ENCODE peak calls at places on chromosomes 11 and 22, in four cellular contexts. One of them, this sample, is unnamed.
A peak's percentile ranks its signal among the peaks of the same experiment; 100 is the strongest.

GRCh38 chr22:40241200-40241763 is 63.6 kb downstream of the TNRC6B start:
- DNase-seq in coronary artery: no peak
- DNase-seq in lower leg skin: no peak
- DNase-seq in HFFc6: no peak
- DNase-seq in this sample: no peak

GRCh38 chr11:47617417-47617809 is 23.2 kb upstream of the C1QTNF4 start:
- DNase-seq in coronary artery: no peak
- DNase-seq in lower leg skin: no peak
- DNase-seq in HFFc6: peak; percentile 37
- DNase-seq in this sample: no peak

GRCh38 chr11:74870485-74870884 is 78.4 kb downstream of the XRRA1 start:
- DNase-seq in coronary artery: no peak
- DNase-seq in lower leg skin: no peak
- DNase-seq in HFFc6: peak; percentile 57
- DNase-seq in this sample: no peak

GRCh38 chr11:120130176-120130980 is 7.5 kb downstream of the TRIM29 start:
- DNase-seq in coronary artery: peak; percentile 58
- DNase-seq in lower leg skin: no peak
- DNase-seq in HFFc6: no peak
- DNase-seq in this sample: peak; percentile 2

GRCh38 chr11:2787816-2788750 is 88.3 kb upstream of the KCNQ1OT1 start:
- DNase-seq in coronary artery: peak; percentile 60
- DNase-seq in lower leg skin: no peak
- DNase-seq in HFFc6: no peak
- DNase-seq in this sample: peak; percentile 13

GRCh38 chr11:95522871-95523270 is 266.7 kb downstream of the FAM76B start:
- DNase-seq in coronary artery: no peak
- DNase-seq in lower leg skin: peak; percentile 40
- DNase-seq in HFFc6: no peak
- DNase-seq in this sample: no peak

GRCh38 chr22:39545310-39546063 is 12.9 kb upstream of the RPS19BP1 start:
- DNase-seq in coronary artery: no peak
- DNase-seq in lower leg skin: no peak
- DNase-seq in HFFc6: no peak
- DNase-seq in this sample: no peak

GRCh38 chr11:104772806-104773241 is 125.4 kb downstream of the CASP12 start:
- DNase-seq in coronary artery: no peak
- DNase-seq in lower leg skin: peak; percentile 43
- DNase-seq in HFFc6: peak; percentile 47
- DNase-seq in this sample: no peak

GRCh38 chr11:86798988-86799387 is 1.4 kb upstream of the PRSS23 start:
- DNase-seq in coronary artery: no peak
- DNase-seq in lower leg skin: no peak
- DNase-seq in HFFc6: peak; percentile 70
- DNase-seq in this sample: no peak

GRCh38 chr22:21816787-21817496 is 50.5 kb downstream of the MAPK1 start:
- DNase-seq in coronary artery: no peak
- DNase-seq in lower leg skin: no peak
- DNase-seq in HFFc6: peak; percentile 94
- DNase-seq in this sample: no peak

GRCh38 chr11:122979815-122980656 is 1.6 kb downstream of the BSX start:
- DNase-seq in coronary artery: no peak
- DNase-seq in lower leg skin: no peak
- DNase-seq in HFFc6: no peak
- DNase-seq in this sample: peak; percentile 28

GRCh38 chr11:122791411-122791810 is 46.9 kb upstream of the CRTAM start:
- DNase-seq in coronary artery: peak; percentile 17
- DNase-seq in lower leg skin: no peak
- DNase-seq in HFFc6: no peak
- DNase-seq in this sample: no peak

GRCh38 chr11:33376331-33377099 is 119.3 kb downstream of the HIPK3 start:
- DNase-seq in coronary artery: no peak
- DNase-seq in lower leg skin: no peak
- DNase-seq in HFFc6: no peak
- DNase-seq in this sample: peak; percentile 52

DNA sequence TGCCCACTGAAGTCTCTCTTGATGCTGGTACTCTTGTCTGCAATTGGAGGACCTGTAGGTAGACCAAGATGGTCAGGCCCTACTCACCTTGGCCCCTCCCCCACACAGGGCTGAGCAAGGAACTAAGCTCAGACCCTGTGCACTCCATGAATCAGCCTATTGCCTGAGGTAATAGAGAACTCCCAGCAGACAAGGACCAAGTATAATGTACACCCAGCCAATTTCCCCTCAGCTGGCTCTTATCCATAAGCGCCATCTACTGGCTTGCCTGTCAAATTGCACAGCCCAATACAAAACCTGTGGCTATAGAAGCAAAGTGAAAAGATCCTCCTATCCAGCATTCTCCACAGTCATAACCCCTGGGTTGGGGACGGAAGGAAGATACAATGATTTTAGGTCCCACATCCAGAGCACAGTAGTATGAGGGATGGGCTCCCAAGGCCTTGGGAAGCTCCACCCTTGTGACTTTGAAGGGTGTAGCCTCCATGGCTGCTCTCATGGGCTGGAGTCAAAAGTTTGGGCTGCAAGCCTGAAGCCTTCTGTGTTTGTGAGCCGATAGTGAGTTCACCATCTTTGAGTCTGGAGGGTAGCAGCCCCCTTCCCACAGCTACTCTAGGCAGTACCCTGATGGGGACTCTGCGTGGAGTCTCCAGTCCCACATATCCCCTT is 56.0 kb downstream of the GLYATL2 start:
- DNase-seq in coronary artery: no peak
- DNase-seq in lower leg skin: no peak
- DNase-seq in HFFc6: peak; percentile 73
- DNase-seq in this sample: peak; percentile 24
- TF ChIP-seq CTCF in coronary artery: no peak
- TF ChIP-seq CTCF in lower leg skin: no peak
- TF ChIP-seq CTCF in HFFc6: peak; percentile 86
- TF ChIP-seq CTCF in this sample: peak; percentile 75

DNA sequence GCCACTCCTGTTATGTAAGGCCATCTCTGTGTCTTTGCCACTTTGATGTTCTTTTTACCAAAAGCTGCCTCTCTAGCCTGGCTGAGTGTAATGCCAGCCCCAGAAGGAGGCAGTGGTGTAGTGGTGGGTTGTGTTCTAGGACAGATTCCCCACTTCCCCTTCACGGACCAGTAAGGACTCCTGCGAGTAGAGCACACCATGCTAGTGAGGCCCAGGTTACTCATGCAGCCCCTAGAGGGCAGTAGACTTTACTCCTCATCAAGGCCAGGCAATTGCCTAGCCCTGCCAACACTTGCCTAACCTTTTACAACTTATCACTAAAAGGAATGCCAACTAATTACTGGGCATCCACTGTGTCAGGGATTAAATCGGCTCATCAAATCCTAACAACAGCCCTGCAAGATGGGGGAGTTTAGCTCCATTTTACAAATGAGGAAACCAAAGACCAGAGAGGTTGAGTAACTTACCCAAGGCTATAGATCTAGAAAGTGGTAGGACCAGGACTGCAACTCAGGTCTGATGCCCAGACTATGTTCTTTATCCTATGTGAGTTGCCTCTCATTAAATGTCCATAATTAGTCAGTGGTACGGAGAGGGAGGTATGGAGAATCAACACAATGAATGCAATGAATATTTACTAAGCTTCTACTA is 75.3 kb downstream of the APIP start:
- DNase-seq in coronary artery: no peak
- DNase-seq in lower leg skin: no peak
- DNase-seq in HFFc6: no peak
- DNase-seq in this sample: no peak
- TF ChIP-seq CTCF in coronary artery: no peak
- TF ChIP-seq CTCF in lower leg skin: no peak
- TF ChIP-seq CTCF in HFFc6: peak; percentile 76
- TF ChIP-seq CTCF in this sample: peak; percentile 38

DNA sequence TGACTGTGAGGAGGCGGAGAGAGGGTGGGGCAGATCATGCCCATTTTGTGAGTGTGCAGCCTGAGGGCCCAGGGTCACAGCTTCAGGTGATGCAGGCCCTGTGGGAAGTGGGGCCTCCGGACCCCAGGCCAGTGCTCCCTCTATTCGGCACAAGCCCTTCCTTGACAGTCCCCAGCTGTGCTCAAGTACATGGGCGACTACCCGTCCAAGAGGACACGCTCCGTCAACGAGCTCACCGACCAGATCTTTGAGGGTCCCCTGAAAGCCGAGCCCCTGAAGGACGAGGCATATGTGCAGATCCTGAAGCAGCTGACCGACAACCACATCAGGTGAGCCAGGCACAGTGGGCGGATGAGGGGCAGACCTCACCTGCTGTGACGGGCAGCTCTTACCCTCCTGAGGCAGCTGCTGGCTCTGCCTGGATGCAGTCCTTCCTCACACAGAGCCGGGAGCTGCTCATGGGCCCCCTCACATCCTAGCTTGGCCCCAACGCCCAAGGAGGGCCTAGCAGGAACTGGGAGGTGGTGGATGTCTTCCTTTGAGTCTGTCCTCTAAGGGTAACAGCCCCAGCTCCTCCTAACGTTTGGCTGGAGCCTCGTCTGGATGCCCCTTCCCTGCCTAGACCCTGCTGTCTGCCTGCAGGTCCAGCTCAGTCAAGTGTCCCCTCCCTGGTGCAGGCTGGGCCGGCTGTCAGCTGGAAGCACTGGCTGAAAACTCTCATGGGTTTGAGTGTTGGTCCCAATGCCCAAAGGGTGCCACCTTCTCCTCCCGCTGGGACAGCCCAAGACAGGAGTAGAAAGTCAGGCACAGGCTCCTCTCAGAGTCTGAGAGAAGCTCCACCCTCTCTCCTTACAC is 76.1 kb downstream of the MYO7A start:
- DNase-seq in coronary artery: no peak
- DNase-seq in lower leg skin: no peak
- DNase-seq in HFFc6: no peak
- DNase-seq in this sample: peak; percentile 11
- TF ChIP-seq CTCF in coronary artery: no peak
- TF ChIP-seq CTCF in lower leg skin: no peak
- TF ChIP-seq CTCF in HFFc6: no peak
- TF ChIP-seq CTCF in this sample: no peak

DNA sequence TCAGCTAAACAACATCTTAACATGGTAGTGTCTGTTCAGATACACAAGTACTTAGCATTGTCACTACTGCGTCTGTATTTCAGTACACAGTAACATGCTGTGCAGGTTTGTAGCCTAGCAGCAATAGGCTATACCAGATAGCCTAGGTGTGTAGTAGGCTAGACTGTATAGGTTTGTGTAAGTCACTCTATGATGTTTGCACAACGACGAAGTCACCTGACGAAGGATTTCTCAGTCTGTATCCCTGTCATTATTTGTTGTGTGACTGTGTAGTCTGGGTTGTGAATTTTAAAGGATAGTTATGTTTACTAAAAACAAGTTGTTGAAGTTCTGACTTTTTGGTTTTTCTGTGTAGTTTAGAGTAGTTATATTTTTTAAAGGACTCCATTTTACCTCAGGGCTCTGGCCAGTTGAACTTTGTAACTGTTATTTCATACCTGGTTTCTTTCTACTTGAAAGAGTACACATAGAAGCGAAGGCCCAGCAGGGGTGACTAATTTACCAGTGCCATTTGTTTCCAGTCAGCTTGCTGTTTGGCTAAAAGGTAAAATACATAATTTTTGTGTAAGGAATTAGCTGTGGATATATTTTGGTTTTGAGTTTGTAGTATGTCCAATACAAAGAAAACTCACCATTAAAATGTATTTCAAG is 72.3 kb downstream of the PPP6R3 start:
- DNase-seq in coronary artery: no peak
- DNase-seq in lower leg skin: no peak
- DNase-seq in HFFc6: no peak
- DNase-seq in this sample: no peak
- TF ChIP-seq CTCF in coronary artery: no peak
- TF ChIP-seq CTCF in lower leg skin: no peak
- TF ChIP-seq CTCF in HFFc6: no peak
- TF ChIP-seq CTCF in this sample: no peak

GRCh38 chr11:101914737-101915426 is at the start of gene CEP126:
- DNase-seq in coronary artery: peak; percentile 98
- DNase-seq in lower leg skin: peak; percentile 94
- DNase-seq in HFFc6: peak; percentile 95
- DNase-seq in this sample: peak; percentile 97
- TF ChIP-seq CTCF in coronary artery: peak; percentile 35
- TF ChIP-seq CTCF in lower leg skin: no peak
- TF ChIP-seq CTCF in HFFc6: peak; percentile 75
- TF ChIP-seq CTCF in this sample: no peak